ENCODE peak calls at places on chromosomes 2 and 18, in four cellular contexts. Q is H9, F is IMR-90, G is neuronal stem cell. U is an unnamed sample.
A peak's percentile ranks its signal among the peaks of the same experiment; 100 is the strongest.

GRCh38 chr2:216031960-216032689 is 18.8 kb upstream of the MREG start:
- DNase-seq in Q (no peak), F (peak; percentile 94), G (no peak), U (no peak)

GRCh38 chr2:159613515-159614336 is 2.6 kb downstream of the BAZ2B start:
- DNase-seq in Q (no peak), F (peak; percentile 53), G (no peak), U (no peak)

GRCh38 chr2:207269021-207269420 is 103.3 kb upstream of the KLF7 start:
- DNase-seq in Q (no peak), F (no peak), G (no peak), U (no peak)

GRCh38 chr2:189379287-189379630 is 62.0 kb upstream of the WDR75 start:
- DNase-seq in Q (no peak), F (peak; percentile 47), G (no peak), U (peak; percentile 89)

GRCh38 chr2:190532581-190532980 is 1.9 kb downstream of the NEMP2 start:
- DNase-seq in Q (no peak), F (no peak), G (no peak), U (no peak)

GRCh38 chr2:165582409-165582808 is 112.9 kb downstream of the CSRNP3 start:
- DNase-seq in Q (no peak), F (no peak), G (no peak), U (no peak)

GRCh38 chr2:202870431-202871160 is 970 bp downstream of the ICA1L start:
- DNase-seq in Q (peak; percentile 92), F (peak; percentile 36), G (peak; percentile 35), U (peak; percentile 90)

GRCh38 chr2:105607920-105608504 is 136.7 kb upstream of the NCK2 start:
- DNase-seq in Q (no peak), F (no peak), G (no peak), U (no peak)

GRCh38 chr2:66854304-66854703 is 419.4 kb downstream of the MEIS1 start:
- DNase-seq in Q (no peak), F (peak; percentile 62), G (no peak), U (no peak)

GRCh38 chr2:38064805-38065501 is 11.0 kb downstream of the CYP1B1 start:
- DNase-seq in Q (no peak), F (no peak), G (no peak), U (no peak)

GRCh38 chr2:212618636-212619035 is 80.0 kb upstream of the ERBB4 start:
- DNase-seq in Q (no peak), F (peak; percentile 42), G (no peak), U (no peak)

GRCh38 chr2:47388888-47389287 is 14.1 kb upstream of the MSH2 start:
- DNase-seq in Q (no peak), F (no peak), G (no peak), U (no peak)

GRCh38 chr18:32770181-32770650 is 2.6 kb downstream of the KLHL14 start:
- DNase-seq in Q (peak; percentile 47), F (no peak), G (no peak), U (no peak)

GRCh38 chr18:56235773-56236115 is 402.6 kb downstream of the TXNL1 start:
- DNase-seq in Q (no peak), F (no peak), G (no peak), U (no peak)

GRCh38 chr2:215299337-215299859 is 12.5 kb upstream of the ATIC start:
- DNase-seq in Q (no peak), F (no peak), G (no peak), U (peak; percentile 17)

GRCh38 chr2:109662889-109663288 is 48.7 kb downstream of the SOWAHC start:
- DNase-seq in Q (no peak), F (no peak), G (no peak), U (peak; percentile 63)

GRCh38 chr2:149483004-149483605 is 104.5 kb downstream of the MMADHC start:
- DNase-seq in Q (no peak), F (no peak), G (no peak), U (peak; percentile 93)

GRCh38 chr2:121234791-121235190 is 50.2 kb downstream of the TFCP2L1 start:
- DNase-seq in Q (no peak), F (no peak), G (no peak), U (no peak)

GRCh38 chr2:12742891-12743290 is 26.2 kb downstream of the TRIB2 start:
- DNase-seq in Q (no peak), F (peak; percentile 16), G (no peak), U (no peak)

GRCh38 chr2:34266908-34267697 is 668.0 kb upstream of the FAM98A start:
- DNase-seq in Q (peak; percentile 27), F (no peak), G (no peak), U (no peak)

GRCh38 chr2:233832869-233833812 is 21.2 kb downstream of the HJURP start:
- DNase-seq in Q (peak; percentile 90), F (peak; percentile 73), G (peak; percentile 54), U (peak; percentile 80)

GRCh38 chr2:38039111-38039510 is 36.8 kb downstream of the CYP1B1 start:
- DNase-seq in Q (no peak), F (peak; percentile 19), G (no peak), U (no peak)

GRCh38 chr2:176461686-176462376 is 192.6 kb downstream of the MTX2 start:
- DNase-seq in Q (no peak), F (no peak), G (no peak), U (no peak)

GRCh38 chr2:234992196-234992595 is 40.4 kb downstream of the SH3BP4 start:
- DNase-seq in Q (no peak), F (no peak), G (no peak), U (no peak)
- H3K18ac ChIP-seq in Q (no peak overlapping the region), F (no peak overlapping the region), G (peak overlapping the region; percentile 6), U (no peak overlapping the region)

GRCh38 chr2:236972491-236973379 is 113.0 kb upstream of the COPS8 start:
- DNase-seq in Q (peak; percentile 55), F (peak; percentile 13), G (no peak), U (peak; percentile 67)
- H3K18ac ChIP-seq in Q (no peak overlapping the region), F (no peak overlapping the region), G (no peak overlapping the region), U (no peak overlapping the region)

GRCh38 chr2:43131890-43132522 is 94.4 kb downstream of the ZFP36L2 start:
- DNase-seq in Q (no peak), F (no peak), G (no peak), U (no peak)

GRCh38 chr2:43132523-43133301 is 93.7 kb downstream of the ZFP36L2 start:
- DNase-seq in Q (no peak), F (no peak), G (no peak), U (no peak)

GRCh38 chr2:43134571-43134889 is 91.9 kb downstream of the ZFP36L2 start:
- DNase-seq in Q (no peak), F (no peak), G (no peak), U (no peak)

GRCh38 chr2:43133708-43134570 is 92.5 kb downstream of the ZFP36L2 start:
- DNase-seq in Q (no peak), F (no peak), G (no peak), U (no peak)

GRCh38 chr2:43133336-43133707 is 93.1 kb downstream of the ZFP36L2 start:
- DNase-seq in Q (no peak), F (no peak), G (no peak), U (no peak)
- H3K18ac ChIP-seq in Q (no peak overlapping the region), F (no peak overlapping the region), G (peak overlapping the region; percentile 46), U (no peak overlapping the region)

DNA sequence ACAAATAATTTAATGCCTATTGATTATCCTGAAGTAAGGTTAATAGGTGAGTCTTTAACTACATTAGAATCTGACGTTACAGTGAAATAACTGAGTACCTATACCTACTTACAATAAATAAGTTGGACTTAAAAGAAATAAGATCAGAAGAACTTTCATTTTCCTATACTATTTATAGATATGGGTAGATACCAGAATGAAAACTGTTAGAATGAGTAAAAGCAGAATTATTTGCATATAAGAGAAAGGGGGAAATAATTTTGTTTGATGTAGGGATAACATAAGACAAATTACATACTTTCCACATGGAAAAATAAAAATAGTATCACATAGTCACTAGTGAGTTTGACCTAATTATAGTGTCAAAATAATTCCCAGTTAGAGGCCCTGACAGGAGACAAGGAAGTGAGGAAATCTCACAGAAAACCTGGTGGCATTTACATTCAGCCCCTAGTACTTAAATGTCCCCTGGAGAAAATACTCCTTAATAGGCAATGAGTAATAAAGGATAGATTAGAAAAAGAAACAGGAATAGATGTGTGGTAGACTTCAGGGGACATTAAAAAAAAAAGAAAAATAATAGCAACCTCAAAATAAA is 28.6 kb downstream of the KCMF1 start:
- DNase-seq in Q (no peak), F (no peak), G (no peak), U (no peak)
- H3K18ac ChIP-seq in Q (no peak overlapping the region), F (no peak overlapping the region), G (no peak overlapping the region), U (no peak overlapping the region)

GRCh38 chr2:134351899-134352298 is 98.0 kb downstream of the MGAT5 start:
- DNase-seq in Q (no peak), F (no peak), G (no peak), U (peak; percentile 6)

GRCh38 chr2:134344954-134345697 is 91.3 kb downstream of the MGAT5 start:
- DNase-seq in Q (no peak), F (no peak), G (no peak), U (no peak)

GRCh38 chr2:134348239-134348638 is 94.4 kb downstream of the MGAT5 start:
- DNase-seq in Q (no peak), F (peak; percentile 57), G (no peak), U (peak; percentile 15)

GRCh38 chr2:134352844-134353243 is 99.0 kb downstream of the MGAT5 start:
- DNase-seq in Q (no peak), F (no peak), G (no peak), U (no peak)

GRCh38 chr2:134347756-134348155 is 93.9 kb downstream of the MGAT5 start:
- DNase-seq in Q (no peak), F (peak; percentile 29), G (no peak), U (peak; percentile 72)
- H3K18ac ChIP-seq in Q (no peak overlapping the region), F (no peak overlapping the region), G (peak overlapping the region; percentile 8), U (no peak overlapping the region)

GRCh38 chr2:54619660-54620231 is 103.7 kb upstream of the EML6 start:
- DNase-seq in Q (no peak), F (no peak), G (no peak), U (no peak)
- H3K18ac ChIP-seq in Q (no peak overlapping the region), F (no peak overlapping the region), G (no peak overlapping the region), U (no peak overlapping the region)

GRCh38 chr18:62324355-62324828 is 718 bp upstream of the TNFRSF11A start:
- DNase-seq in Q (no peak), F (no peak), G (no peak), U (peak; percentile 32)

GRCh38 chr18:62326646-62327348 is 1.7 kb downstream of the TNFRSF11A start:
- DNase-seq in Q (no peak), F (no peak), G (no peak), U (peak; percentile 72)

GRCh38 chr18:62323483-62324354 is 1.4 kb upstream of the TNFRSF11A start:
- DNase-seq in Q (no peak), F (no peak), G (no peak), U (peak; percentile 25)

GRCh38 chr18:62325806-62326645 is 916 bp downstream of the TNFRSF11A start:
- DNase-seq in Q (no peak), F (peak; percentile 2), G (no peak), U (peak; percentile 57)

DNA sequence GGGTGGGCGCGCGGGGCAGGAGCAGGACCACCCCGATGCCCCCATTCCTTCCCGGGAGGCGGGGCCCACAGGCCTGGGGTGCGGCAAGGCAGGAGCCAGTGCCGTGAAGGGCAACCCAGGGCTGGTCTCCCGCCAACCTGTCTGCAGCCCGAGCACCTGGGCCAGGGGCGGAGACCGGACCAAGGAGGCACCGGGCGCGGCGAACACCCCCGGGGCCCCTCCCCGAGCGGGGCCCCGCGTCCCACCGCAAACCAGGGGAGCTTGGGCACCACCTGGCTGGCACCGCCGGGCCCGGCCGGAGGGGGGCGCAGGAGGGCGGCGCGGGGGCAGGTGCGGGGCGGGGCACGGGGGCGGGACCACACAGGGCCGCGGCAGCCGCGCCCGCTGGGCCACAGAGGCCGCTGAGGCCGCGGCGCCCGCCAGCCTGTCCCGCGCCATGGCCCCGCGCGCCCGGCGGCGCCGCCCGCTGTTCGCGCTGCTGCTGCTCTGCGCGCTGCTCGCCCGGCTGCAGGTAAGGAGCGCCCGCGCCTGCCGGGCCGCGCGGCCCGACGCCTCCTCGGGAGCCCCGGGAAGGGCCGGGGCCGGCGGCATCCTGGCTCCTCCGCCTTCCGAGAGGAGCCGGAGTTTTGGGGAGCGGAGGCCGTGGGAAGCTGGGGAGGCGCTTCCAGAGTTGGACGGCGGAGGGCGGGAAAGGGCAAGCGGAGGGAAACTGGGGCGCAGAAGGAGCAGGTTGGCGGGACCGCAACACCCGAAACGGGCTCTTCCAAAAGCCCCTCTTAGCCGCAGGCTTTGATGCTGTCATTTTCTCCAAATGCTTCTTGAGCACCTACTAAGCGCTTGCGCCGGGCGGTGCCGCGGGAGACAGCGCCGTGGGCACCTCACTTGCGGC is at the start of gene TNFRSF11A:
- DNase-seq in Q (peak; percentile 77), F (no peak), G (no peak), U (peak; percentile 62)
- H3K18ac ChIP-seq in Q (no peak within 1 kb of the TSS), F (no peak within 1 kb of the TSS), G (peak within 1 kb of the TSS; percentile 84), U (peak within 1 kb of the TSS; percentile 81)